ENCODE peak calls at places on chromosome X, in five cellular contexts. D, Y, J, B and O are unnamed samples. For H3K4me1, the result is how much of the 10 kb centered on the place peaks cover.

GRCh38 chrX:47448165-47448806 is 34.7 kb downstream of the ZNF41 start:
- DNase-seq in D (no peak), Y (no peak), J (no peak), B (no peak), O (no peak)

GRCh38 chrX:65871671-65872311 is 168.1 kb downstream of the VSIG4 start:
- DNase-seq in D (peak), Y (peak), J (peak), B (peak), O (no peak)

GRCh38 chrX:135477576-135477975 is 42.9 kb upstream of the INTS6L start:
- DNase-seq in D (peak), Y (peak), J (peak), B (peak), O (no peak)

GRCh38 chrX:119008122-119008744 is 33.8 kb downstream of the LONRF3 start:
- DNase-seq in D (peak), Y (peak), J (peak), B (no peak), O (peak)

GRCh38 chrX:100410901-100411801 is 1.1 kb upstream of the PCDH19 start:
- DNase-seq in D (peak), Y (no peak), J (no peak), B (no peak), O (no peak)

GRCh38 chrX:47831788-47832187 is 4.9 kb upstream of the ZNF81 start:
- DNase-seq in D (peak), Y (peak), J (peak), B (no peak), O (peak)

GRCh38 chrX:47200385-47201150 is 6.9 kb downstream of the UBA1 start:
- DNase-seq in D (no peak), Y (no peak), J (peak), B (peak), O (no peak)

GRCh38 chrX:155221351-155221750 is 5.1 kb downstream of the VBP1 start:
- DNase-seq in D (no peak), Y (no peak), J (no peak), B (no peak), O (no peak)

GRCh38 chrX:133297284-133297683 is 79.1 kb upstream of the TFDP3 start:
- DNase-seq in D (no peak), Y (no peak), J (peak), B (no peak), O (no peak)

GRCh38 chrX:110358548-110358947 is at the start of gene RTL9:
- DNase-seq in D (no peak), Y (no peak), J (no peak), B (no peak), O (no peak)

GRCh38 chrX:122625821-122626220 is 558.3 kb upstream of the GRIA3 start:
- DNase-seq in D (no peak), Y (no peak), J (no peak), B (no peak), O (no peak)

GRCh38 chrX:97266406-97267121 is 382.9 kb downstream of the RPA4 start:
- DNase-seq in D (no peak), Y (no peak), J (no peak), B (no peak), O (no peak)

GRCh38 chrX:143663755-143664154 is 27.9 kb upstream of the SLITRK4 start:
- DNase-seq in D (peak), Y (no peak), J (peak), B (no peak), O (no peak)

GRCh38 chrX:119698835-119699234 is 5.9 kb upstream of the SEPTIN6 start:
- DNase-seq in D (no peak), Y (peak), J (peak), B (no peak), O (no peak)

DNA sequence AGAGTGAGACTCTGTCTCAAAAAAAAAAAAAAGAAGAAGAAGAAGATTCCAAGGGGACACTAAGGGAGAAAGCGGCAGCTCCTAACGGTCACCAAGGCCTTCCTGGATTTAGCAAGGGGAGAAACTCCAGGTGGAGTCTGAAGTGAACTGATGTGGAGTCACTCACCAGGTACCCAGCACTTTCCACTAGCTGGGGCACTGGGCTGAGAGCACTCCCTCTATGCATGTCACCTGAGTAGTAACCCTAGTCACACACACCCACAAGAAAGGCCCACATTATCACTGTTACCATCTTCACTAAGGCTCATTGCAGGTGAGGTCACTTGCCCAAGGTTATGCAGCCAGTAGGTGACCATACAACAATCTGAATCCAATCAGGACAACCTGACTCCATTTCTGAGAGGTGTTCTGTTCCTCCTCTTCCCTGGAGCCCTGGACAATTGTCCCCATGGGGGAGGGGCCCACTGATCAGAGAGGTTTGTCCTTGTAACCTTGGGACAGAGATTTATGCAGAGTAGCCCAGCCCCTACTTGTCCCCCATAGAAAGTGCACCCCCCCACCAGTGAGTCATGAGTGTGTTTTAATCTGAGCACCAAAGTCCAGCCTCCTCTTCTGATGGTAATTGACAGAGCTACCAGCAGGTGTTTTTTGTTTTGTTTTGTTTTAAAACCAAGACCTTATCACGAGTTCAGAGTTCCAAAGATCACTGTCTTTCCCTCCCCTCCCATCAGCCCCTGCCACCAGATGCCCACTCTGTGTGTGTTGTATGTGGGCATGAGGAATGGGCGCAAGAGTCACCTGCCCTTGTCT is 5.9 kb upstream of the SASH3 start:
- DNase-seq in D (no peak), Y (no peak), J (no peak), B (no peak), O (no peak)
- H3K4me1 ChIP-seq in D (under half), Y (half or more), J (under half), B (under half), O (half or more)

GRCh38 chrX:140664939-140665338 is 44.6 kb upstream of the LINC00632 start:
- DNase-seq in D (no peak), Y (peak), J (peak), B (no peak), O (no peak)
- TF ChIP-seq CTCF in D (peak), Y (peak), J (peak), B (peak), O (no peak)

DNA sequence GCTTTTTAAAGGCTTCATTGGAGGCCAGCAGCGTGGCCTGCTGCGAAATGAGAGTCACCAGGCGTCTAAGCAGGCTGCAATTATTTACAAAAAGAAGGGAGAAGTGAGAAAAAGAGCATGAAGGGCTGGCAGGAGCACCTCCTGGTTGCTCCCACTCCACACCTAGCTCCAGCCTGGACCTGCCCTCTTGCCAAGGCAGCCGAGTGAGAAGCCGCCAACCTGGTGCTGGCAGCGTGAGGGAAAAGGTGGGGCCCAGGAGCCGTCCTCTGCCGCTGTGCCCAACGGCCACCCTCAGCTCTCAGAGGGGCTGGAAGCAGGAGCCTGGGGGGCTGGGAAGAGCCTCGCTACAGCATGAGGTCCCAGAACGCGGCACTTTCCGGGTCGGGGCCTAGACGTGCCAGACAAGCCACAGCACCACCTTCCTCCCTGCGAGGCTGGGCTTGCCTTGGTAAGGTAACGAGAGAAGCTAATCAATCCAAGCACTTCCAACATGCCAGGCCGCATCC is 16.3 kb downstream of the SLC6A8 start:
- DNase-seq in D (no peak), Y (no peak), J (no peak), B (no peak), O (no peak)
- H3K4me3 ChIP-seq in D (no peak), Y (no peak), J (no peak), B (no peak), O (no peak)

GRCh38 chrX:10086683-10087082 is 70.1 kb upstream of the CLCN4 start:
- DNase-seq in D (no peak), Y (no peak), J (no peak), B (no peak), O (no peak)
- H3K4me1 ChIP-seq in D (under half), Y (half or more), J (under half), B (under half), O (under half)

GRCh38 chrX:107826286-107827136 is 845 bp downstream of the MID2 start:
- DNase-seq in D (peak), Y (no peak), J (peak), B (no peak), O (peak)
- TF ChIP-seq CTCF in D (no peak), Y (no peak), J (no peak), B (no peak), O (no peak)

GRCh38 chrX:13203281-13203680 is 116.6 kb downstream of the ATXN3L start:
- DNase-seq in D (no peak), Y (no peak), J (no peak), B (no peak), O (no peak)

GRCh38 chrX:13201605-13202219 is 118.1 kb downstream of the ATXN3L start:
- DNase-seq in D (peak), Y (no peak), J (no peak), B (no peak), O (no peak)

GRCh38 chrX:13197961-13198761 is 121.7 kb downstream of the ATXN3L start:
- DNase-seq in D (peak), Y (no peak), J (no peak), B (no peak), O (no peak)

GRCh38 chrX:13198762-13199064 is 121.1 kb downstream of the ATXN3L start:
- DNase-seq in D (no peak), Y (no peak), J (no peak), B (no peak), O (no peak)

DNA sequence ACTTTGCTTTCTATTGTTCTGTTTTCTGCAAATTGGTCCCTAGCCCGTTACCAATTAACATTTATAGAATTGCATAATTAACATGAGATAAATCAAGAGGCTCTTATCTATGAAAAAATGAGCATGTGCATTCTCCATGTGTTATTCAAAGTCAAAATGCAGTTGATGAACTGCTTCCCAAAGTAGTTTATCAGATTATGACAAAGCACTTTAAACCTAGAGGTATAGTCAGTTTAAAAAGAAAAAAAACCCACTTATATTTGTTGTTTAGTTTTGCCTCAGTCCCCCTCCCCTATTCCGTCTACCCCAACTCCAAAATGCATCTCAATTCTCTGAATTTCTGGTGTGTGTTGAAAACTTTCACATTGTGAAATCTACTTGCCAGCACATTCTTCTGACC is 119.5 kb downstream of the ATXN3L start:
- DNase-seq in D (no peak), Y (no peak), J (no peak), B (no peak), O (no peak)
- H3K4me3 ChIP-seq in D (no peak), Y (no peak), J (no peak), B (no peak), O (no peak)

DNA sequence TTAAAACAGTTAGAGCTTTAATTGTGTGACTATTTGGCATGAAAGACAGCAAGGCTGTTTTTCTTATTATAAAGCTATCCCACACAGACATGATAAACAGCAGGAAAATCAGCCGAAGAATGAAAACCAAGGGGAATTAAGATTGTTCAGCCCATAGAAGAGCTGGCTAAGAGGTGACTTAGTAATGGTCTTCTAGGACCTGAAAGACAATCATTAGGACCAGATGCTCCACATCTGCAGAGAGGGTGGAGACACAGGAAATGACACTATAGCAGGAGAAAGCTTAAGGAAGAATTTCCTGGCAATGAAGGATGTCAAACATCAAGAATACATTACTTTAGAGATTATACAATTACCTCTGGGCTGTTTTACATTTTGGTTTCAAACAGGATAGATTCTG is 171.3 kb upstream of the NRK start:
- DNase-seq in D (no peak), Y (no peak), J (no peak), B (no peak), O (no peak)
- H3K4me1 ChIP-seq in D (under half), Y (under half), J (under half), B (under half), O (under half)

DNA sequence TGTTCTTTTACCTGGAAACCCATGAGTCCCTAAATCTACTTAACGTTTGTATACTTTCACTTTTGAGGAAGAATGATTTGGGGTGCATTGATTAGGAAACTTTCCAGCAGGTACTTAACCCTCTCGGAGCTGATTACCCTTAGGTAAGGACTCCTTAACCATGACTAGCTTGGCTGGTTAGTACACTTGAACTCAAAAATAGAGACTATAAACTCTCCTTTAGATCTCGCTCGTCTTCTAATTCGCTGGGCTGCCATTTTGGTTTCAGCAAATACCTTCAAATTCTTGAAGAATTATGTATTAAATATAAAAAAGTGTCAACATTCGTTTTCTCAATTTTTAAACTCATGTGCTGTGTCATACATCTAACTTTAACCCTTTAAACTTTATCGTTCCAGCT is 2.0 kb downstream of the USP9X start:
- DNase-seq in D (no peak), Y (no peak), J (no peak), B (no peak), O (no peak)
- TF ChIP-seq CTCF in D (no peak), Y (no peak), J (no peak), B (no peak), O (no peak)